ENCODE peak calls at places on chromosome 12, in ten cellular contexts. U is effector CD8-positive, alpha-beta T cell; K is stimulated activated CD4-positive, alpha-beta T cell treated with anti-CD3 and anti-CD28 coated beads, Interleukin-4, amount 100 ng/mL, for 24 hours; Q is T-helper 1 cell; E is neuronal stem cell; O is Right ventricle myocardium inferior; R is transverse colon; L is kidney tubule cell; A is NCI-H345; Z is stimulated activated CD8-positive, alpha-beta memory T cell treated with anti-CD3 and anti-CD28 coated beads, Interleukin-4, amount 100 ng/mL, for 4 hours. F is an unnamed sample.

GRCh38 chr12:68467514-68467913 is 135.4 kb upstream of the MDM1 start:
- DNase-seq in U (no peak), K (no peak), Q (no peak), E (no peak), O (no peak), R (no peak), L (no peak), A (no peak), Z (no peak), F (no peak)

GRCh38 chr12:121400332-121401139 is 618 bp downstream of the RNF34 start:
- DNase-seq in U (peak; percentile 40), K (peak; percentile 75), Q (peak; percentile 10), E (peak; percentile 27), O (peak; percentile 78), R (peak; percentile 52), L (peak; percentile 78), A (peak; percentile 43), Z (peak; percentile 19), F (peak; percentile 60)

GRCh38 chr12:19095331-19095730 is 34.2 kb upstream of the PLEKHA5 start:
- DNase-seq in U (no peak), K (no peak), Q (no peak), E (no peak), O (no peak), R (no peak), L (no peak), A (no peak), Z (no peak), F (no peak)

GRCh38 chr12:8956772-8957171 is 7.3 kb upstream of the M6PR start:
- DNase-seq in U (no peak), K (no peak), Q (no peak), E (no peak), O (peak; percentile 53), R (no peak), L (no peak), A (no peak), Z (no peak), F (no peak)

GRCh38 chr12:100533326-100533725 is 40.2 kb upstream of the GAS2L3 start:
- DNase-seq in U (no peak), K (no peak), Q (no peak), E (no peak), O (no peak), R (no peak), L (no peak), A (no peak), Z (no peak), F (no peak)

GRCh38 chr12:124548854-124549378 is 18.5 kb downstream of the NCOR2 start:
- DNase-seq in U (no peak), K (peak; percentile 48), Q (no peak), E (no peak), O (no peak), R (peak; percentile 36), L (peak; percentile 87), A (no peak), Z (peak; percentile 32), F (no peak)

GRCh38 chr12:42756841-42757661 is 167.5 kb upstream of the PRICKLE1 start:
- DNase-seq in U (no peak), K (no peak), Q (no peak), E (peak; percentile 46), O (no peak), R (no peak), L (peak; percentile 100), A (no peak), Z (no peak), F (peak; percentile 76)

GRCh38 chr12:108733132-108733531 is 1.8 kb upstream of the CORO1C start:
- DNase-seq in U (no peak), K (no peak), Q (no peak), E (no peak), O (no peak), R (no peak), L (peak; percentile 25), A (no peak), Z (no peak), F (no peak)

GRCh38 chr12:119666226-119666808 is 1.6 kb upstream of the PRKAB1 start:
- DNase-seq in U (no peak), K (no peak), Q (no peak), E (no peak), O (no peak), R (no peak), L (no peak), A (no peak), Z (no peak), F (no peak)

GRCh38 chr12:131991816-131992430 is 42.2 kb downstream of the EP400 start:
- DNase-seq in U (no peak), K (no peak), Q (no peak), E (no peak), O (no peak), R (no peak), L (no peak), A (no peak), Z (no peak), F (no peak)

GRCh38 chr12:70543444-70543843 is 93.8 kb downstream of the PTPRB start:
- DNase-seq in U (no peak), K (no peak), Q (no peak), E (no peak), O (no peak), R (no peak), L (peak; percentile 63), A (no peak), Z (no peak), F (no peak)

GRCh38 chr12:119573086-119573485 is 20.5 kb upstream of the TMEM233 start:
- DNase-seq in U (no peak), K (no peak), Q (no peak), E (no peak), O (no peak), R (no peak), L (no peak), A (no peak), Z (no peak), F (no peak)

GRCh38 chr12:28767836-28768348 is 381.2 kb upstream of the FAR2 start:
- DNase-seq in U (no peak), K (no peak), Q (no peak), E (no peak), O (no peak), R (no peak), L (no peak), A (no peak), Z (no peak), F (no peak)

GRCh38 chr12:22283006-22283506 is 51.5 kb downstream of the ST8SIA1 start:
- DNase-seq in U (no peak), K (no peak), Q (no peak), E (no peak), O (no peak), R (no peak), L (peak; percentile 71), A (no peak), Z (no peak), F (no peak)

GRCh38 chr12:18320036-18320617 is 58.8 kb downstream of the PIK3C2G start:
- DNase-seq in U (no peak), K (no peak), Q (no peak), E (peak; percentile 61), O (no peak), R (no peak), L (peak; percentile 80), A (peak; percentile 2), Z (no peak), F (peak; percentile 79)

GRCh38 chr12:90576707-90577106 is 378.3 kb downstream of the CCER1 start:
- DNase-seq in U (no peak), K (no peak), Q (no peak), E (no peak), O (no peak), R (no peak), L (no peak), A (no peak), Z (no peak), F (no peak)

GRCh38 chr12:100733817-100734593 is 60.6 kb upstream of the ANO4 start:
- DNase-seq in U (no peak), K (no peak), Q (no peak), E (no peak), O (no peak), R (no peak), L (peak; percentile 48), A (peak; percentile 50), Z (no peak), F (peak; percentile 55)

GRCh38 chr12:120397827-120398563 is 29.0 kb upstream of the MSI1 start:
- DNase-seq in U (no peak), K (no peak), Q (no peak), E (peak; percentile 91), O (no peak), R (no peak), L (no peak), A (no peak), Z (no peak), F (peak; percentile 95)

GRCh38 chr12:109722022-109722752 is 8.6 kb downstream of the FAM222A start:
- DNase-seq in U (no peak), K (no peak), Q (no peak), E (no peak), O (no peak), R (no peak), L (no peak), A (no peak), Z (no peak), F (no peak)

GRCh38 chr12:120961604-120962486 is 16.5 kb upstream of the HNF1A start:
- DNase-seq in U (no peak), K (no peak), Q (no peak), E (no peak), O (no peak), R (peak; percentile 92), L (peak; percentile 61), A (no peak), Z (no peak), F (peak; percentile 31)

GRCh38 chr12:124713436-124714082 is 146.1 kb upstream of the NCOR2 start:
- DNase-seq in U (peak; percentile 8), K (peak; percentile 77), Q (no peak), E (no peak), O (no peak), R (no peak), L (peak; percentile 92), A (no peak), Z (peak; percentile 13), F (peak; percentile 47)

GRCh38 chr12:130447655-130447965 is 109.9 kb downstream of the PIWIL1 start:
- DNase-seq in U (no peak), K (no peak), Q (no peak), E (no peak), O (no peak), R (no peak), L (no peak), A (no peak), Z (no peak), F (no peak)

GRCh38 chr12:112680993-112681392 is 110.6 kb upstream of the RPH3A start:
- DNase-seq in U (no peak), K (no peak), Q (no peak), E (no peak), O (no peak), R (no peak), L (no peak), A (no peak), Z (no peak), F (no peak)

GRCh38 chr12:95258803-95259202 is 41.2 kb downstream of the VEZT start:
- DNase-seq in U (no peak), K (no peak), Q (no peak), E (no peak), O (no peak), R (no peak), L (no peak), A (no peak), Z (no peak), F (no peak)

GRCh38 chr12:42716521-42716920 is 127.0 kb upstream of the PRICKLE1 start:
- DNase-seq in U (no peak), K (no peak), Q (no peak), E (no peak), O (no peak), R (no peak), L (peak; percentile 88), A (no peak), Z (no peak), F (no peak)

GRCh38 chr12:8087666-8088065 is 5.6 kb downstream of the NECAP1 start:
- DNase-seq in U (no peak), K (no peak), Q (no peak), E (no peak), O (no peak), R (no peak), L (no peak), A (no peak), Z (no peak), F (no peak)

GRCh38 chr12:52805000-52805399 is 8.9 kb downstream of the KRT4 start:
- DNase-seq in U (no peak), K (no peak), Q (no peak), E (no peak), O (no peak), R (no peak), L (no peak), A (peak; percentile 12), Z (no peak), F (no peak)

GRCh38 chr12:52296572-52297215 is 5.4 kb upstream of the KRT81 start:
- DNase-seq in U (no peak), K (no peak), Q (no peak), E (no peak), O (peak; percentile 4), R (no peak), L (no peak), A (no peak), Z (no peak), F (no peak)